ENCODE peak calls at places on chromosomes 4 and X, in five cellular contexts. E, A, D, J and K are unnamed samples. For H3K4me1, the result is how much of the 10 kb centered on the place peaks cover.

GRCh38 chr4:142045996-142046395 is 409.6 kb downstream of the IL15 start:
- DNase-seq in E (no peak), A (no peak), D (no peak), J (no peak), K (no peak)

GRCh38 chrX:69305333-69306062 is 140.2 kb upstream of the PJA1 start:
- DNase-seq in E (no peak), A (no peak), D (no peak), J (no peak), K (no peak)

GRCh38 chr4:118869808-118870342 is 18.8 kb upstream of the SYNPO2 start:
- DNase-seq in E (no peak), A (no peak), D (no peak), J (no peak), K (no peak)

GRCh38 chrX:17039826-17040225 is 93.4 kb downstream of the REPS2 start:
- DNase-seq in E (no peak), A (no peak), D (no peak), J (no peak), K (no peak)

GRCh38 chrX:135632353-135632752 is 81.1 kb upstream of the CT45A1 start:
- DNase-seq in E (no peak), A (peak), D (no peak), J (no peak), K (no peak)

GRCh38 chrX:154490414-154491083 is at the start of gene SLC10A3:
- DNase-seq in E (peak), A (peak), D (peak), J (peak), K (peak)

GRCh38 chr4:7564242-7564641 is 129.5 kb upstream of the PSAPL1 start:
- DNase-seq in E (no peak), A (no peak), D (peak), J (no peak), K (no peak)

GRCh38 chrX:43646800-43647199 is 9.3 kb upstream of the MAOA start:
- DNase-seq in E (no peak), A (no peak), D (no peak), J (no peak), K (no peak)

GRCh38 chr4:185535818-185536729 is 767 bp upstream of the PDLIM3 start:
- DNase-seq in E (peak), A (no peak), D (no peak), J (peak), K (no peak)

GRCh38 chrX:71619193-71619592 is 882 bp upstream of the CXCR3 start:
- DNase-seq in E (no peak), A (no peak), D (no peak), J (no peak), K (no peak)

GRCh38 chrX:53071064-53071463 is 11.1 kb upstream of the TSPYL2 start:
- DNase-seq in E (no peak), A (no peak), D (no peak), J (no peak), K (no peak)

GRCh38 chrX:69510137-69510715 is 6.1 kb downstream of the NALF2 start:
- DNase-seq in E (no peak), A (peak), D (no peak), J (no peak), K (peak)

GRCh38 chr4:140637836-140638235 is 69.1 kb upstream of the UCP1 start:
- DNase-seq in E (no peak), A (peak), D (no peak), J (no peak), K (no peak)

DNA sequence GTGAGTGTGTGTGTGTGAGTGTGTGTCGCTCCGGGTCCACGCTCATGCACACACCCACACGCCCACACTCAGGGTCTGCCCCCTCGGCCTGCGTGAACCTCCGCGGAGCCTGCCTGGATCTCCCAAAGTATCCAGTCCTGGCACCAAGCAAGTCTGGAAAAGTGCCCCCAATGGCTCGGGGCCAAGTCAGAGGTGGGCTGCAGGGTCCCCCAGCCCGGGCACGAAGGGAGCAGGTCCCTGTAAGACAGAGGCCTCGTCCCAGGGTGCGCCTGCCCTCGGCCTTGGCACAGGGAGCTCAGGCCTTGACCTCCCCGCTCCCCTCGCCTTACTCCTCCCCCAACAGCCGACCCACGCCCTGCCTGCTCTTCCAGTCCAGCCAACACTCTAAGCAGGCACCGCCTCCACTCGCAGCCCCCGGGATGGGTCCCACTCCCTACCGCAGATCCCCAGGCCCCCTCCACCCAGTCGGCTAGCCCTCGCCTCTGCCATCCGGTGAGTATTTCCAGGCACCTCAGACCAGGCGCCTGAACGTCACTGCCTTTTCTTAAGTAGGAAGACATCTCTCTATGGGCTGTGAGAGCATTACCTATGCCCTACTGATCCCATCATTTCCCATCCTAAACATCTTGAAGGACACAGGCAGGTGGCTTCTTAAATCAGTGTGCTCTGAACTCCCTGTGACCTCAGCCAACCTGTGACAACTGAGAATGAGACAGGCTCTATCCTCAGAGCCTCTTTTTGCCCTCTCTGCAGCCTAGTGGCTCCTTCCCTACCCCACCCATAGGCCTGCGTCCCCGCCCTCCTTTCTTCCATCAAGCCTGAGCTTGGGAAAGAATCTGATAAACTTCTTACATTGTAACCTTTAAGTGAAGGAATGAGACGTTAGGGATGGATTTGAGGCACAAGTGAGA is 704 bp downstream of the FAM114A1 start:
- DNase-seq in E (peak), A (no peak), D (peak), J (peak), K (no peak)
- H3K4me1 ChIP-seq in E (under half), A (under half), D (under half), J (under half), K (half or more)

GRCh38 chrX:29024813-29025342 is 437.6 kb downstream of the IL1RAPL1 start:
- DNase-seq in E (no peak), A (no peak), D (no peak), J (no peak), K (no peak)
- H3K4me1 ChIP-seq in E (under half), A (under half), D (under half), J (under half), K (under half)

GRCh38 chr4:113646456-113646809 is 115.1 kb downstream of the CAMK2D start:
- DNase-seq in E (peak), A (no peak), D (no peak), J (no peak), K (no peak)
- H3K4me1 ChIP-seq in E (under half), A (under half), D (under half), J (under half), K (under half)

GRCh38 chr4:74623041-74623440 is 171.3 kb downstream of the BTC start:
- DNase-seq in E (no peak), A (peak), D (no peak), J (no peak), K (no peak)
- H3K4me1 ChIP-seq in E (under half), A (under half), D (under half), J (under half), K (under half)

DNA sequence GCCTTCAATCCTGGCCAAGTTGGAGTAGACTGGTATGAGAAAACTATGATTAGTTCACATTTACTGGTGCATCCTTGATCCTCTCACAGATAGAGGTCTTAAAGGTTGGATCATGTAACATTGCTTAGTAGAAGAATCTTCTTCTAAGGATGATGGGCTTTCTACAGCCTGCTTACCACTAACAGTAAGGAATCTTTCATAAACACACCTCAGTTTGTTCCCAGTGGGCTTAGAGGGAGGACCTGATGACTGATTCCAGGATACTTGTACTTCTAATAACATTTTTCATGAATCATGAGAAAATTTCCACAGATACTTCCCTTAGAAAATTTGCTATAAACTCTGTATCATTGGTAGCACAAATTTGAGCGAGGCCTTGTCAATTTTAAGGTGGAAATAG is 40.6 kb downstream of the CCNI start:
- DNase-seq in E (no peak), A (no peak), D (no peak), J (no peak), K (no peak)
- H3K4me1 ChIP-seq in E (under half), A (under half), D (under half), J (under half), K (under half)

GRCh38 chr4:128831526-128832252 is 22.2 kb downstream of the JADE1 start:
- DNase-seq in E (no peak), A (no peak), D (peak), J (no peak), K (no peak)
- H3K4me1 ChIP-seq in E (half or more), A (half or more), D (half or more), J (under half), K (under half)

GRCh38 chr4:147737623-147738022 is 5.7 kb downstream of the ARHGAP10 start:
- DNase-seq in E (no peak), A (no peak), D (no peak), J (no peak), K (no peak)

GRCh38 chr4:147735413-147736301 is 3.8 kb downstream of the ARHGAP10 start:
- DNase-seq in E (no peak), A (no peak), D (no peak), J (no peak), K (no peak)

GRCh38 chr4:147734496-147734895 is 2.6 kb downstream of the ARHGAP10 start:
- DNase-seq in E (no peak), A (no peak), D (no peak), J (no peak), K (no peak)

GRCh38 chr4:147733614-147734344 is 1.9 kb downstream of the ARHGAP10 start:
- DNase-seq in E (peak), A (no peak), D (peak), J (no peak), K (no peak)

GRCh38 chr4:147736458-147736857 is 4.6 kb downstream of the ARHGAP10 start:
- DNase-seq in E (no peak), A (no peak), D (no peak), J (no peak), K (no peak)
- H3K4me1 ChIP-seq in E (half or more), A (under half), D (under half), J (under half), K (half or more)

GRCh38 chr4:48033825-48034413 is 17.3 kb downstream of the NIPAL1 start:
- DNase-seq in E (no peak), A (peak), D (no peak), J (no peak), K (no peak)
- H3K4me1 ChIP-seq in E (under half), A (half or more), D (under half), J (under half), K (under half)